ENCODE peak calls at places on chromosomes 12 and 14, in eight cellular contexts. Z, C, B, R, Q, A, P and H are unnamed samples.

GRCh38 chr12:132827763-132828703 is 636 bp downstream of the GOLGA3 start:
- DNase-seq in B (no peak), A (peak; percentile 38), Q (peak; percentile 36), R (no peak), P (peak; percentile 7), C (no peak), Z (no peak), H (peak; percentile 14)

GRCh38 chr12:131564843-131565242 is 146.0 kb upstream of the SFSWAP start:
- DNase-seq in P (no peak), B (no peak), Z (no peak), R (no peak), C (no peak), Q (no peak), A (no peak), H (no peak)

GRCh38 chr12:117118838-117119591 is 19.8 kb upstream of the TESC start:
- DNase-seq in C (no peak), A (no peak), R (no peak), B (no peak), Z (no peak), P (no peak), Q (no peak), H (peak; percentile 41)

GRCh38 chr12:106245767-106246166 is 2.1 kb downstream of the CKAP4 start:
- DNase-seq in R (peak; percentile 79), B (peak; percentile 50), A (no peak), Q (peak; percentile 91), P (no peak), Z (peak; percentile 86), C (no peak), H (no peak)

GRCh38 chr14:31763041-31763440 is 201.8 kb downstream of the NUBPL start:
- DNase-seq in A (no peak), C (no peak), P (no peak), B (no peak), Q (no peak), R (no peak), Z (no peak), H (no peak)

GRCh38 chr14:76904740-76905569 is 78.7 kb downstream of the LRRC74A start:
- DNase-seq in A (peak; percentile 77), P (no peak), Z (peak; percentile 85), C (peak; percentile 78), B (peak; percentile 72), Q (peak; percentile 78), R (peak; percentile 87), H (peak; percentile 60)

GRCh38 chr12:30044206-30044605 is 260.5 kb upstream of the TMTC1 start:
- DNase-seq in Q (no peak), C (no peak), A (no peak), Z (no peak), B (no peak), P (no peak), R (no peak), H (no peak)

GRCh38 chr12:31369712-31370521 is 44.0 kb upstream of the SINHCAF start:
- DNase-seq in B (peak; percentile 26), R (no peak), C (no peak), P (no peak), Z (peak; percentile 68), A (no peak), Q (peak; percentile 65), H (peak; percentile 61)

GRCh38 chr12:6154730-6155459 is 30.4 kb upstream of the VWF start:
- DNase-seq in Z (peak; percentile 67), A (no peak), P (no peak), B (peak; percentile 66), Q (peak; percentile 67), C (peak; percentile 92), R (no peak), H (peak; percentile 83)

GRCh38 chr12:26744697-26745440 is 88.1 kb downstream of the ITPR2 start:
- DNase-seq in Q (no peak), Z (no peak), B (no peak), P (no peak), C (peak; percentile 57), R (no peak), A (no peak), H (no peak)

GRCh38 chr12:24948816-24949722 is at the start of gene BCAT1:
- DNase-seq in B (peak; percentile 76), Q (peak; percentile 87), A (no peak), Z (peak; percentile 75), C (peak; percentile 79), P (peak; percentile 18), R (no peak), H (peak; percentile 25)

GRCh38 chr12:120630139-120630895 is 10.1 kb upstream of the CABP1 start:
- DNase-seq in C (peak; percentile 61), A (no peak), B (no peak), Z (no peak), Q (no peak), R (no peak), P (no peak), H (no peak)

GRCh38 chr12:6767592-6768384 is 1.6 kb downstream of the PTMS start:
- DNase-seq in Z (no peak), P (no peak), C (peak; percentile 46), R (no peak), A (no peak), Q (peak; percentile 40), B (no peak), H (no peak)

GRCh38 chr12:24073170-24073810 is 123.8 kb upstream of the SOX5 start:
- DNase-seq in Q (no peak), A (no peak), C (no peak), B (no peak), R (no peak), Z (no peak), P (no peak), H (no peak)

GRCh38 chr12:105706321-105706972 is 376.0 kb downstream of the C12orf75 start:
- DNase-seq in C (no peak), A (no peak), Z (peak; percentile 77), Q (no peak), R (no peak), B (peak; percentile 61), P (no peak), H (no peak)

GRCh38 chr14:102805454-102805891 is 28.2 kb downstream of the TRAF3 start:
- DNase-seq in C (no peak), R (peak; percentile 68), Q (no peak), B (no peak), A (no peak), P (no peak), Z (no peak), H (no peak)
- TF ChIP-seq CTCF in C (peak; percentile 8), R (peak; percentile 15), Q (no peak), B (no peak), A (no peak), P (no peak), Z (no peak), H (no peak)

DNA sequence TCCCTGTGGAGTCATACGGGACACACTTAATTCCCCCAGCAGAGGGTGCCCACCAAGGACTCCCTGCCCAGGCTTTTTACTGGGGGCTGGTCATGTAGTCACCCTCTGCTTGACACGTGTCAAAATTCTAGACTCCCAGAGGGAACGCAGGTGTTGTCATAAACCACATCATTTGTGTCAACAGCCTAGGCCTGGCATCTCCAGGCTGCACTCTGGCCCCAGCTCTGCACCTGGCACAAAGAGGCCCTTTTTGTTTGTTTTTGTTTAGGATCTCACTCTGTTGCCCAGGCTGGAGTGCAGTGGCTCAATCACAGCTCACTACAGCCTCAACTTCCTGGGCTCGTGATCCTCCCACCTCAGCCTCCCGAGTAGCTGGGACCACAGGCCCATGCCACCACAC is 21.1 kb downstream of the BRI3BP start:
- DNase-seq in C (no peak), R (no peak), Q (no peak), B (no peak), A (no peak), P (no peak), Z (no peak), H (no peak)
- H3K27ac ChIP-seq in C (no peak overlapping the region), R (no peak overlapping the region), Q (no peak overlapping the region), B (no peak overlapping the region), A (no peak overlapping the region), P (no peak overlapping the region), Z (no peak overlapping the region), H (no peak overlapping the region)

DNA sequence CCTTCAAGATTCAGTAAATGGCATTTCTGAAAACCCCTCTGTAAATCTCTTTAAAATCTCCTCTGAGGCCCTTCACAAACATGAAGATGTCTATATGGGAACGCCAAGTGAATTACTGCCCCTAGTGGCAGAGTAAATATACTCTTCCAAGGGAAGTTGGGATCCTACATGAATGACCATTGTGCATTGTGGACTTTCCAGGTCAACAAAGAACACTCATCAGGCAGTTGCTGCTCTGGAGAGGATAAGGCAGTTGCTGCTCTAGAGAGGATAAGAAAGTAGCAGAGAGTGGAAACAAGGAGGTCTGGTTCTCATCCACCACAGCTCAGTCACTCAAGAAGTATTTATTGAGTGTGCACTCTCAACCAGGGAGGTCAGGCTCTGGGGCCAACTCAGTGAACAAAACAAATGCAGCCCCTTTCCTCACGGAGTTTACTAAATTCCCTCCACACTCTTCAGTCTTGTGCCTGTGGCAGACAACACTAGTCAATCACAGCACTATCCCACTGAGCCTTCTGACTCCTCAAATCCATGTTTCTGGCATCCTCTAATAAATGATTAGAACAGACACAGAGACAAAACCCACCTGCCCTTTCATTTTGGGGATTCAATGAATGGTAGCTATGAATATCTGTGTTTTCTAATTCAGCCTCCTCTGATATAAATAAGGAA is 52.9 kb downstream of the SVOP start:
- DNase-seq in A (no peak), Z (no peak), R (peak; percentile 40), B (no peak), P (no peak), C (no peak), Q (no peak), H (no peak)
- TF ChIP-seq CTCF in A (peak; percentile 31), Z (no peak), R (peak; percentile 70), B (peak; percentile 34), P (no peak), C (peak; percentile 44), Q (peak; percentile 15), H (peak; percentile 43)

GRCh38 chr12:114674201-114675047 is 9.6 kb downstream of the TBX3 start:
- DNase-seq in A (no peak), R (no peak), B (peak; percentile 19), Z (no peak), P (no peak), Q (no peak), C (no peak), H (no peak)

GRCh38 chr12:114678028-114678427 is 5.9 kb downstream of the TBX3 start:
- DNase-seq in P (no peak), Z (no peak), R (no peak), Q (no peak), B (no peak), A (no peak), C (peak; percentile 60), H (no peak)

GRCh38 chr12:114673169-114673833 is 10.7 kb downstream of the TBX3 start:
- DNase-seq in A (no peak), P (no peak), Z (no peak), R (no peak), Q (no peak), C (peak; percentile 78), B (no peak), H (no peak)

GRCh38 chr12:114678718-114679117 is 5.3 kb downstream of the TBX3 start:
- DNase-seq in Z (no peak), A (no peak), P (no peak), B (no peak), Q (no peak), R (no peak), C (no peak), H (no peak)

DNA sequence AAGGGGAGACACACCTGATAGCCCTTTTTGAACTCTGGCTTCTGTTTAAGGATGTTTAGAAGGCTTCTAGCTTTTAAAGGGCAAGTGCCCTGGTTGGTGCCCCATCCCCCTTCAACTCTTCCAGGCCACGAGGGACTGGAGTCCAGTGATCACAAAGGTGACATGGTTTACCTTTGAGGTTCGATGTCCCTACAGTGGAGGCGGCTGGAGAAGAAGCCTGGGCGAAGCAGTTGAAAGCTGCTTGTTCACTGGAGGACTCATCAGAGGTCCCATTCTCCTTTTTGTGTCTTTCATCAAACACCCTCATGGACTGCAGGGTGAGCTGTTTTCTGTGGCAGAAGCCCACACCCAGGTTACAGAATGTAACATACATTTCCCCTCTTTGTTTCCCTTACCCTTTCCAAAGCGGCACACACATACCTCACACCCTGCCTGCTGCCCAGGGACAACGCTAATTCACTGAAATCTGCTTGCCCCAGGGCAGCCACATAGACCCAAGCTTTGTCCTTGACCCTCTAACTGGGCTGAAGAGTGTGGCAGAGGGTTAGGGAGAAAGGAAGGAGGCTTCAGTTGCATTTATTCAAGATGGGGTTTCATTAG is 7.7 kb downstream of the TBX3 start:
- DNase-seq in C (no peak), B (no peak), R (no peak), A (no peak), Z (no peak), P (no peak), Q (no peak), H (no peak)
- H3K27ac ChIP-seq in C (no peak overlapping the region), B (no peak overlapping the region), R (no peak overlapping the region), A (no peak overlapping the region), Z (no peak overlapping the region), P (no peak overlapping the region), Q (peak overlapping the region; percentile 81), H (no peak overlapping the region)